ENCODE peak calls at places on chromosomes 5 and 9, in eight cellular contexts. N is stimulated activated CD4-positive, alpha-beta T cell treated with anti-CD3 and anti-CD28 coated beads, Interleukin-4, amount 100 ng/mL, for 24 hours; Z is skeletal muscle cell; Q is activated CD8-positive, alpha-beta T cell treated with anti-CD3 and anti-CD28 coated beads for 36 hours; Y is anterior cingulate cortex; T is stimulated activated CD8-positive, alpha-beta memory T cell treated with anti-CD3 and anti-CD28 coated beads, Interleukin-4, amount 100 ng/mL, for 48 hours; R is GDM1; V is A549. P is an unnamed sample.

GRCh38 chr9:8365466-8366160 is 566.0 kb upstream of the DMAC1 start:
- DNase-seq in N (no peak), Z (no peak), Q (no peak), Y (no peak), T (no peak), R (no peak), V (no peak), P (no peak)

GRCh38 chr5:16902846-16903245 is 33.2 kb downstream of the MYO10 start:
- DNase-seq in N (no peak), Z (peak; percentile 61), Q (no peak), Y (no peak), T (no peak), R (no peak), V (no peak), P (no peak)

GRCh38 chr9:95139121-95139520 is 178.4 kb downstream of the FANCC start:
- DNase-seq in N (no peak), Z (no peak), Q (no peak), Y (no peak), T (no peak), R (no peak), V (no peak), P (no peak)

GRCh38 chr5:76807296-76807695 is 11.5 kb upstream of the F2RL1 start:
- DNase-seq in N (no peak), Z (no peak), Q (no peak), Y (no peak), T (no peak), R (no peak), V (peak; percentile 73), P (no peak)

GRCh38 chr5:138160706-138161105 is 17.7 kb downstream of the BRD8 start:
- DNase-seq in N (no peak), Z (no peak), Q (no peak), Y (no peak), T (no peak), R (no peak), V (no peak), P (no peak)

GRCh38 chr5:106843812-106844416 is 826.8 kb downstream of the EFNA5 start:
- DNase-seq in N (no peak), Z (no peak), Q (no peak), Y (no peak), T (no peak), R (no peak), V (peak; percentile 43), P (peak; percentile 50)

GRCh38 chr9:113504725-113505590 is 41.4 kb downstream of the RGS3 start:
- DNase-seq in N (no peak), Z (no peak), Q (no peak), Y (no peak), T (no peak), R (no peak), V (peak; percentile 33), P (no peak)

GRCh38 chr5:68353624-68354023 is 138.1 kb downstream of the PIK3R1 start:
- DNase-seq in N (no peak), Z (no peak), Q (no peak), Y (no peak), T (no peak), R (no peak), V (no peak), P (no peak)

GRCh38 chr9:14654932-14655331 is 38.3 kb downstream of the ZDHHC21 start:
- DNase-seq in N (no peak), Z (no peak), Q (no peak), Y (no peak), T (no peak), R (no peak), V (peak; percentile 29), P (no peak)

GRCh38 chr5:149853019-149853648 is 91.5 kb downstream of the PDE6A start:
- DNase-seq in N (peak; percentile 30), Z (no peak), Q (peak; percentile 67), Y (peak; percentile 28), T (peak; percentile 69), R (no peak), V (peak; percentile 77), P (peak; percentile 78)

GRCh38 chr9:120474579-120475243 is 105.3 kb downstream of the CDK5RAP2 start:
- DNase-seq in N (no peak), Z (no peak), Q (no peak), Y (no peak), T (no peak), R (no peak), V (no peak), P (no peak)

GRCh38 chr5:178644826-178645545 is 18.1 kb upstream of the CLK4 start:
- DNase-seq in N (no peak), Z (no peak), Q (no peak), Y (peak; percentile 7), T (no peak), R (no peak), V (no peak), P (no peak)

GRCh38 chr9:130112244-130113151 is 58.8 kb downstream of the GPR107 start:
- DNase-seq in N (no peak), Z (no peak), Q (no peak), Y (no peak), T (no peak), R (no peak), V (no peak), P (no peak)

GRCh38 chr5:147859962-147860640 is 18.4 kb upstream of the SCGB3A2 start:
- DNase-seq in N (no peak), Z (no peak), Q (no peak), Y (no peak), T (no peak), R (no peak), V (no peak), P (no peak)

GRCh38 chr5:136811551-136811950 is 446.2 kb upstream of the TRPC7 start:
- DNase-seq in N (no peak), Z (peak; percentile 70), Q (no peak), Y (no peak), T (no peak), R (no peak), V (peak; percentile 29), P (no peak)

GRCh38 chr5:58961631-58962280 is 378.9 kb downstream of the RAB3C start:
- DNase-seq in N (no peak), Z (no peak), Q (no peak), Y (no peak), T (no peak), R (no peak), V (no peak), P (no peak)

GRCh38 chr9:134438204-134438788 is 112.0 kb downstream of the RXRA start:
- DNase-seq in N (no peak), Z (no peak), Q (no peak), Y (no peak), T (no peak), R (no peak), V (no peak), P (no peak)

GRCh38 chr5:106401561-106401960 is 1269.2 kb downstream of the EFNA5 start:
- DNase-seq in N (no peak), Z (no peak), Q (no peak), Y (no peak), T (no peak), R (no peak), V (no peak), P (peak; percentile 13)

GRCh38 chr9:14346301-14346721 is 32.4 kb upstream of the NFIB start:
- DNase-seq in N (no peak), Z (no peak), Q (no peak), Y (no peak), T (no peak), R (no peak), V (no peak), P (no peak)

GRCh38 chr5:66974256-66974655 is 222.3 kb downstream of the CD180 start:
- DNase-seq in N (no peak), Z (no peak), Q (no peak), Y (no peak), T (no peak), R (no peak), V (no peak), P (no peak)

GRCh38 chr5:38793099-38793498 is 52.7 kb upstream of the OSMR start:
- DNase-seq in N (no peak), Z (no peak), Q (no peak), Y (no peak), T (no peak), R (no peak), V (no peak), P (no peak)

GRCh38 chr5:108212775-108213346 is 169.0 kb downstream of the FBXL17 start:
- DNase-seq in N (no peak), Z (peak; percentile 19), Q (no peak), Y (no peak), T (no peak), R (no peak), V (peak; percentile 21), P (no peak)

GRCh38 chr5:97618721-97619120 is 435.7 kb upstream of the RIOK2 start:
- DNase-seq in N (no peak), Z (no peak), Q (no peak), Y (no peak), T (no peak), R (no peak), V (no peak), P (no peak)

GRCh38 chr5:160450164-160450932 is 28.7 kb downstream of the PTTG1 start:
- DNase-seq in N (no peak), Z (no peak), Q (no peak), Y (no peak), T (no peak), R (no peak), V (no peak), P (no peak)

GRCh38 chr9:106878943-106879916 is 16.3 kb downstream of the ZNF462 start:
- DNase-seq in N (no peak), Z (peak; percentile 96), Q (no peak), Y (peak; percentile 38), T (no peak), R (no peak), V (peak; percentile 37), P (no peak)

GRCh38 chr5:72231989-72232703 is 87.9 kb downstream of the MRPS27 start:
- DNase-seq in N (no peak), Z (no peak), Q (no peak), Y (no peak), T (no peak), R (no peak), V (no peak), P (no peak)

GRCh38 chr5:145365464-145365863 is 469.7 kb downstream of the PRELID2 start:
- DNase-seq in N (no peak), Z (no peak), Q (no peak), Y (no peak), T (no peak), R (no peak), V (no peak), P (no peak)

GRCh38 chr5:65774346-65774745 is 52.3 kb downstream of the NLN start:
- DNase-seq in N (peak; percentile 24), Z (peak; percentile 10), Q (peak; percentile 17), Y (no peak), T (no peak), R (no peak), V (no peak), P (no peak)

GRCh38 chr9:133237271-133237731 is 28.3 kb upstream of the OBP2B start:
- DNase-seq in N (no peak), Z (peak; percentile 7), Q (no peak), Y (no peak), T (no peak), R (no peak), V (no peak), P (no peak)

GRCh38 chr5:106454651-106455415 is 1215.9 kb downstream of the EFNA5 start:
- DNase-seq in N (no peak), Z (peak; percentile 31), Q (no peak), Y (no peak), T (no peak), R (peak; percentile 4), V (peak; percentile 55), P (peak; percentile 31)

GRCh38 chr5:123093279-123094226 is 4.5 kb downstream of the PRDM6 start:
- DNase-seq in N (no peak), Z (no peak), Q (no peak), Y (no peak), T (no peak), R (no peak), V (no peak), P (no peak)

GRCh38 chr9:101465330-101465915 is 29.8 kb upstream of the ALDOB start:
- DNase-seq in N (no peak), Z (peak; percentile 59), Q (peak; percentile 16), Y (no peak), T (no peak), R (no peak), V (peak; percentile 77), P (peak; percentile 70)